ENCODE peak calls at places on chromosome 3, in seven cellular contexts. Y is K562, Z is H9, M is sigmoid colon, J is ovary, R is gastrocnemius medialis, F is PC-3. C is an unnamed sample. For H3K27me3, the result is how much of the 10 kb centered on the place peaks cover.

GRCh38 chr3:33746412-33747116 is 28.5 kb upstream of the CLASP2 start:
- DNase-seq in Y (peak), Z (no peak), M (no peak), J (no peak), R (no peak), F (no peak), C (peak)

GRCh38 chr3:21435871-21436270 is 315.1 kb downstream of the ZNF385D start:
- DNase-seq in Y (no peak), Z (no peak), M (no peak), J (no peak), R (no peak), F (peak), C (no peak)

GRCh38 chr3:51336261-51336660 is 48.8 kb upstream of the MANF start:
- DNase-seq in Y (no peak), Z (peak), M (no peak), J (no peak), R (no peak), F (no peak), C (no peak)

GRCh38 chr3:56790016-56790950 is 11.5 kb downstream of the ARHGEF3 start:
- DNase-seq in Y (no peak), Z (no peak), M (peak), J (no peak), R (no peak), F (no peak), C (no peak)

GRCh38 chr3:146557745-146558144 is 13.3 kb upstream of the PLSCR1 start:
- DNase-seq in Y (no peak), Z (no peak), M (no peak), J (no peak), R (no peak), F (no peak), C (no peak)

GRCh38 chr3:142962520-142963265 is 781 bp downstream of the PAQR9 start:
- DNase-seq in Y (no peak), Z (peak), M (no peak), J (no peak), R (no peak), F (no peak), C (no peak)

GRCh38 chr3:126582286-126582685 is 23.6 kb upstream of the C3orf22 start:
- DNase-seq in Y (no peak), Z (no peak), M (no peak), J (no peak), R (no peak), F (no peak), C (no peak)

GRCh38 chr3:9669720-9670432 is 20.6 kb downstream of the MTMR14 start:
- DNase-seq in Y (no peak), Z (no peak), M (no peak), J (peak), R (peak), F (no peak), C (no peak)

GRCh38 chr3:116614795-116615362 is 94.7 kb upstream of the TUSC7 start:
- DNase-seq in Y (no peak), Z (no peak), M (no peak), J (no peak), R (no peak), F (peak), C (no peak)

GRCh38 chr3:22585504-22585903 is 617.6 kb upstream of the UBE2E2 start:
- DNase-seq in Y (no peak), Z (no peak), M (no peak), J (no peak), R (no peak), F (peak), C (no peak)

GRCh38 chr3:143070977-143071551 is 48.5 kb upstream of the CHST2 start:
- DNase-seq in Y (no peak), Z (peak), M (no peak), J (no peak), R (no peak), F (peak), C (no peak)

GRCh38 chr3:139672247-139672646 is 5.5 kb downstream of the NMNAT3 start:
- DNase-seq in Y (no peak), Z (no peak), M (no peak), J (no peak), R (no peak), F (no peak), C (no peak)

GRCh38 chr3:87206070-87206469 is 21.0 kb upstream of the CHMP2B start:
- DNase-seq in Y (no peak), Z (no peak), M (no peak), J (no peak), R (no peak), F (peak), C (no peak)

GRCh38 chr3:45417949-45418847 is 29.8 kb downstream of the LARS2 start:
- DNase-seq in Y (no peak), Z (no peak), M (no peak), J (no peak), R (no peak), F (peak), C (no peak)

GRCh38 chr3:45064512-45065372 is 38.6 kb downstream of the CLEC3B start:
- DNase-seq in Y (peak), Z (no peak), M (no peak), J (no peak), R (no peak), F (peak), C (no peak)

GRCh38 chr3:124786491-124787241 is 56.4 kb downstream of the UMPS start:
- DNase-seq in Y (no peak), Z (no peak), M (no peak), J (no peak), R (no peak), F (peak), C (no peak)

GRCh38 chr3:129892857-129893615 is 475 bp downstream of the TMCC1 start:
- DNase-seq in Y (peak), Z (peak), M (peak), J (no peak), R (no peak), F (peak), C (peak)

GRCh38 chr3:42117175-42118008 is 26.2 kb downstream of the TRAK1 start:
- DNase-seq in Y (peak), Z (peak), M (no peak), J (peak), R (peak), F (peak), C (no peak)

GRCh38 chr3:167941234-167941995 is 154.3 kb downstream of the GOLIM4 start:
- DNase-seq in Y (peak), Z (no peak), M (peak), J (no peak), R (peak), F (peak), C (no peak)

GRCh38 chr3:19221081-19221480 is 72.8 kb downstream of the KCNH8 start:
- DNase-seq in Y (no peak), Z (peak), M (no peak), J (no peak), R (no peak), F (peak), C (no peak)

GRCh38 chr3:19216669-19217337 is 68.5 kb downstream of the KCNH8 start:
- DNase-seq in Y (no peak), Z (no peak), M (no peak), J (no peak), R (peak), F (no peak), C (no peak)

GRCh38 chr3:19213608-19214220 is 65.4 kb downstream of the KCNH8 start:
- DNase-seq in Y (peak), Z (peak), M (no peak), J (no peak), R (no peak), F (peak), C (no peak)

DNA sequence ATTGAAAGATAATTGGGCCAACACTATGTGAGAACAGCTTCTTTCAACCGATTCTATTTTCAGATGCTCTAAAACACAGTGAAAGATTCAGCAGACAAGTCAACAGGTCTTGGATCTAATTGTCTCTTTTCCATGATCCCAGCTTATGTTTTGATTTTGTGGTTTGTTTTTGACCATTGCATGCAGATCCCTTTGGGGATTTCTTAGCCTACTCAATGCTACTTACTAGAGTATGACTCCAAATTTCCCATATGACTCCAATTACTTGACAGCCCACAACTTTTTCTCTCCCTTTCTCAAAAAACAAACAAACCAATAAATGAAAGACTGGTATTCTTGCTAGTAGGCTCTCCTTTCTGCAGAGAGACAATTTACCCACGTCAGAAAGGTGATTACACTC is 67.1 kb downstream of the KCNH8 start:
- DNase-seq in Y (no peak), Z (no peak), M (no peak), J (no peak), R (no peak), F (no peak), C (no peak)
- H3K27me3 ChIP-seq in Y (under half), Z (under half), M (under half), J (under half), R (under half), F (under half), C (under half)

DNA sequence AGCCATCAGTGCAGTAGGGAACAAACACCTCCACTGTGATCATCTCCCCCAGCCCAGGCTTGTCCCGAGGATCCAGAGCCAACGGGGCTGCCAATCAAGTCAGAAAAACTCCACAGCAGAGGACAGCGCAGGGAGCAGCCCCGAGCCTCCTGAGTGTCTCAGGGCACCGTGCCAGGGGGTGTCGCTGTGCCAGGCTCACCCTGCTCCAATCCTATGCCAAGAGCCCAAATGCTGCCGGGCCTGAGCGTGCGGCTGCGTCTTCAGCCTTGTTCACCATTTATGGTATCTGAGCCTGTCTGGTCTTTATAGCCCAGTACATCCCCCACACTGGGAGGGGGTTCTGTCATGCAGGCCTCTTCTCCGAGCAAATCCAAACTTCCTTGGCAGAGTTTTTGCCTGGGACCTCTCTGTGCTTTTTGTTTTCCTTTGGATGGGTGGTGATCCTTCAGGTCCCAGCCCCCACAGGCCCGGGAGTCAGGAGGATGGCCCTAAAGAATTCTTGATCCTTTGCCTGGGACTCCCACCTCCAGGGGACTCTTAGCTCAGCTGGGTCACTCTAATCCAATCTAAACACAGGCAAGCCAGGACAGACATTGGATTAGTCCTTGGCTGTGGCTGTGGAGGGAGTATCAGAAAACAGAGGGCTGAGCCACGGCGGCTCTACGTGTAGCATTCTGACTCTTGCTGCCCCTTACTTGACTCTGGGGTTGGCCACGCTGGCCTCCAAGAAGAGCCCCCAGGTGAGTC is 135.1 kb upstream of the HACD2 start:
- DNase-seq in Y (no peak), Z (no peak), M (peak), J (peak), R (no peak), F (no peak), C (no peak)
- H3K27ac ChIP-seq in Y (no peak), Z (no peak), M (peak), J (peak), R (no peak), F (no peak), C (no peak)

GRCh38 chr3:194132465-194133358 is 3.2 kb upstream of the HES1 start:
- DNase-seq in Y (no peak), Z (no peak), M (peak), J (no peak), R (no peak), F (peak), C (no peak)
- H3K27me3 ChIP-seq in Y (under half), Z (under half), M (under half), J (under half), R (under half), F (under half), C (under half)

DNA sequence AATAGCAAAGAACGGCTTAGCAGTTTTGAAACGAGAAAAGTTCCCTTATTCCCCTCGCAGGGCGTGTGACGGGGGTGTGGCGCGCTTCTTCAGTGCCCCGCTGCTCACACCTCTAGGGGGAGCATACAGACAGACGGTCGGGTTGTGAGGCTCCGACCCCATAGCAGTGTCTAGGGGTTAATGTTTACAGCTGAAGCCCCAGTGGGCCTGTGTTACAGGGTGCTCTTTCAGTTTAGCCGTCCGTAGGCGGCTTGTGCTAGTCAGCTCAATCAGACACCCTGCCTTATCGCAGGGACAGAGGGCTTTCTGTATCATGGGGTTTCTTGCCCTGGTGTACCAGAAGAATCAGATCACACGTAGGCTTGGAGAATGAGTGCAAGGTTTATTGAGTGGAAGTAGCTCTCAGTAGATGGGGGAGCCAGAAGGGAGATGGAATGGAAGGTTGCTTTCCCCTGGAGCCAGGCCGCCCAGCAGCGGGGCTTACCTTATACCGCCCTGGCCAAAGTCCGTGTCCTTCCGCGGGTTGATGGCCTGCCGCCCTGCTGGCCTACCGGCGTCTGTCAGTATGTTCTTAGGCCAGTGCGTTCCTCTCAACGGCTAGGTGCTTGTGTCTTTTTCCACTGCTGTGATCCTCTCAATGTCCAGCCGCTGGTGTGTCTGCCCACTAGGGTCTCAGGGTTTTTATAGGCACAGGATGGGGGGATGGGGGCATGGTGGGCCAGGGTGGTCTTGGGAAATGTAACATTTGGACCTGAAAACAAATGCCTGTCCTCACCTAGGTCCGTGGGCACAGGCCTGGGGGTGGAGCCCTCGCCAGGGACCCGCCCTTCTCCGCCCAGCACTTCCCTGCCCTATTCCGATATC is 32.2 kb upstream of the ACP3 start:
- DNase-seq in Y (peak), Z (peak), M (no peak), J (no peak), R (no peak), F (no peak), C (no peak)
- H3K27ac ChIP-seq in Y (no peak), Z (no peak), M (no peak), J (no peak), R (no peak), F (no peak), C (no peak)

DNA sequence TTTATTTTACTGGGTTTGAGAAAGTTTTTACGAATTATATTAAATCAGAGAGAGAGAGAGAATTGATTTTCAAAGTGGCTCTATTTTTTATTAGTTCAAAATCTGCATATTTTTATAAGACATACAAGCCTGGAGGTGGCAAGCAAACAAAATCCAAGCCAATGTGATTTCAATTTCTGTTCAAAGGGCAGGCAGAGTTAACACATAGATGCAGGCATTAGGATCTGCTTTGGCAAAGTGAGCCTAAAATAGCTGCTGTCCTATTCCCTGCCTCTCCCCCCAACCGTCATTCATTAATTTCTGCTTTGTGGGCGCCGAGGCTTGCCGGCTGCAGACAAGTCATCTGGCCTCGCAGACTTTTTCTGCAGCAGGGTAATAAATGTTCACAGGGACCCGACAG is 124.0 kb upstream of the SLC6A11 start:
- DNase-seq in Y (no peak), Z (no peak), M (no peak), J (no peak), R (no peak), F (no peak), C (no peak)
- H3K27me3 ChIP-seq in Y (under half), Z (under half), M (under half), J (under half), R (under half), F (half or more), C (under half)

DNA sequence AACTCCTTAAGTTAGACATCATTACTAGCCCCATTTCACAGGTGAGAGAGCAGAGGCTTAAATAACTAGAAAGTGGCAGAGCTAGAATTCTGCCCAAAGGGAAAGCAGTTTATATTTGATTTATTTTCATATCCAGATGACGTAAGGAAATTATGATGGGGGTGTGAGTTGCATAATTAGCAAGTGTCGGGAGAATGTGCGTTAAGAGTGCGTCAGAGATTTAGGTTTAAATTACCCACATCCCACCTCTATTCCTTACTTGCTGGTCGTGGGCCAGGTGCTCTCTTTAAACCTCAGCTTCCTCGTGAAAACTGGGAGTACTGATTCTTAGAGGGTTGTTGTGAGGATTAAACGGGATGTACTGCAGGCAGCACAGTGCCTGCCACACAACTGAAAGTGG is 32.3 kb downstream of the FSTL1 start:
- DNase-seq in Y (no peak), Z (no peak), M (no peak), J (no peak), R (no peak), F (no peak), C (no peak)
- H3K27ac ChIP-seq in Y (no peak), Z (no peak), M (peak), J (no peak), R (peak), F (no peak), C (no peak)

GRCh38 chr3:184574552-184575430 is 13.2 kb downstream of the EPHB3 start:
- DNase-seq in Y (no peak), Z (peak), M (no peak), J (no peak), R (no peak), F (no peak), C (no peak)

GRCh38 chr3:184570035-184570434 is 8.4 kb downstream of the EPHB3 start:
- DNase-seq in Y (no peak), Z (no peak), M (no peak), J (no peak), R (no peak), F (no peak), C (no peak)

GRCh38 chr3:184570501-184570900 is 8.9 kb downstream of the EPHB3 start:
- DNase-seq in Y (no peak), Z (no peak), M (no peak), J (no peak), R (no peak), F (no peak), C (no peak)

GRCh38 chr3:184571750-184572377 is 10.3 kb downstream of the EPHB3 start:
- DNase-seq in Y (no peak), Z (no peak), M (no peak), J (no peak), R (no peak), F (no peak), C (no peak)

GRCh38 chr3:184572528-184573270 is 11.1 kb downstream of the EPHB3 start:
- DNase-seq in Y (no peak), Z (no peak), M (no peak), J (no peak), R (no peak), F (no peak), C (no peak)
- H3K27me3 ChIP-seq in Y (half or more), Z (under half), M (under half), J (under half), R (under half), F (under half), C (half or more)

GRCh38 chr3:8491246-8491645 is 10.4 kb upstream of the LMCD1 start:
- DNase-seq in Y (no peak), Z (no peak), M (no peak), J (no peak), R (no peak), F (no peak), C (no peak)
- H3K27ac ChIP-seq in Y (no peak), Z (no peak), M (no peak), J (no peak), R (peak), F (no peak), C (no peak)

DNA sequence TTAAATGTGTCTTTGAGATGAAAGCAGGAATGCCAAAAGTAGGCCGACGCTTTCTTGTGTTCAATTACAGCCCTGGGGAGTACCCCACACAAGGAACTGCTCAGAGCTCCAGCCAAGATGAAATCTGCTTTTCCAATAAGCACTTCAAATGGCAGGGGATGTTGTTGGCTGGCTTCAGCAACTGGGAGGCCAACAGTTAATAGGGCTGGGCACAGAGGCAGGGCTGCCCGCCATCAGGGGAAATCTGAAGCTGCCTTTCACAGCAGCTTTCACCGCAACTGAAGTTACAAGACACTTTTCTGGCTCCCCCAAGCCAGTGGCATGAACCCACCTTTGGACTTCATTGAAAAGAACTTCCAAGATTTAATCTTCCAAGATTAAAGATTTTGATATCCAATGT is 40.6 kb downstream of the CPN2 start:
- DNase-seq in Y (no peak), Z (no peak), M (no peak), J (peak), R (no peak), F (no peak), C (no peak)
- H3K27me3 ChIP-seq in Y (under half), Z (under half), M (under half), J (under half), R (under half), F (under half), C (under half)

GRCh38 chr3:157066335-157067071 is 93.4 kb downstream of the CCNL1 start:
- DNase-seq in Y (no peak), Z (no peak), M (peak), J (no peak), R (no peak), F (peak), C (no peak)
- H3K27ac ChIP-seq in Y (no peak), Z (no peak), M (no peak), J (no peak), R (no peak), F (peak), C (peak)

C was measured in MM.1S.